ENCODE peak calls at places on chromosome 9, in five cellular contexts. One of them, this sample, is unnamed.

GRCh38 chr9:8831568-8831967 is 1032.0 kb upstream of the DMAC1 start:
- DNase-seq in fibroblast of pulmonary artery: no peak
- DNase-seq in CD4-positive, alpha-beta T cell: no peak
- DNase-seq in BE2C: no peak
- DNase-seq in nephron progenitor cell: no peak
- DNase-seq in this sample: no peak

GRCh38 chr9:16126042-16126441 is 573.2 kb downstream of the CCDC171 start:
- DNase-seq in fibroblast of pulmonary artery: no peak
- DNase-seq in nephron progenitor cell: no peak
- DNase-seq in CD4-positive, alpha-beta T cell: no peak
- DNase-seq in BE2C: no peak
- DNase-seq in this sample: peak; percentile 79

GRCh38 chr9:130325921-130326320 is 60.4 kb downstream of the HMCN2 start:
- DNase-seq in fibroblast of pulmonary artery: no peak
- DNase-seq in BE2C: peak; percentile 56
- DNase-seq in CD4-positive, alpha-beta T cell: no peak
- DNase-seq in nephron progenitor cell: no peak
- DNase-seq in this sample: no peak

GRCh38 chr9:21873540-21874221 is 71.2 kb downstream of the MTAP start:
- DNase-seq in fibroblast of pulmonary artery: peak; percentile 65
- DNase-seq in BE2C: no peak
- DNase-seq in CD4-positive, alpha-beta T cell: no peak
- DNase-seq in nephron progenitor cell: no peak
- DNase-seq in this sample: peak; percentile 51

GRCh38 chr9:74322661-74323314 is 174.3 kb upstream of the RORB start:
- DNase-seq in BE2C: no peak
- DNase-seq in CD4-positive, alpha-beta T cell: no peak
- DNase-seq in nephron progenitor cell: no peak
- DNase-seq in fibroblast of pulmonary artery: no peak
- DNase-seq in this sample: no peak

GRCh38 chr9:21574261-21574660 is 92.1 kb upstream of the IFNE start:
- DNase-seq in BE2C: no peak
- DNase-seq in fibroblast of pulmonary artery: no peak
- DNase-seq in nephron progenitor cell: no peak
- DNase-seq in CD4-positive, alpha-beta T cell: no peak
- DNase-seq in this sample: no peak

GRCh38 chr9:16921855-16922254 is 51.4 kb upstream of the BNC2 start:
- DNase-seq in BE2C: no peak
- DNase-seq in fibroblast of pulmonary artery: no peak
- DNase-seq in CD4-positive, alpha-beta T cell: no peak
- DNase-seq in nephron progenitor cell: no peak
- DNase-seq in this sample: peak; percentile 47

GRCh38 chr9:115759411-115759810 is 394.2 kb upstream of the PAPPA start:
- DNase-seq in nephron progenitor cell: no peak
- DNase-seq in BE2C: no peak
- DNase-seq in fibroblast of pulmonary artery: no peak
- DNase-seq in CD4-positive, alpha-beta T cell: no peak
- DNase-seq in this sample: no peak

GRCh38 chr9:79021084-79021483 is 550.7 kb upstream of the TLE4 start:
- DNase-seq in BE2C: no peak
- DNase-seq in CD4-positive, alpha-beta T cell: no peak
- DNase-seq in fibroblast of pulmonary artery: no peak
- DNase-seq in nephron progenitor cell: no peak
- DNase-seq in this sample: no peak

GRCh38 chr9:91443321-91443993 is 19.8 kb upstream of the NFIL3 start:
- DNase-seq in CD4-positive, alpha-beta T cell: no peak
- DNase-seq in fibroblast of pulmonary artery: no peak
- DNase-seq in nephron progenitor cell: no peak
- DNase-seq in BE2C: no peak
- DNase-seq in this sample: no peak

GRCh38 chr9:130183133-130183762 is 11.0 kb downstream of the NCS1 start:
- DNase-seq in CD4-positive, alpha-beta T cell: no peak
- DNase-seq in nephron progenitor cell: no peak
- DNase-seq in fibroblast of pulmonary artery: peak; percentile 69
- DNase-seq in BE2C: no peak
- DNase-seq in this sample: peak; percentile 72

DNA sequence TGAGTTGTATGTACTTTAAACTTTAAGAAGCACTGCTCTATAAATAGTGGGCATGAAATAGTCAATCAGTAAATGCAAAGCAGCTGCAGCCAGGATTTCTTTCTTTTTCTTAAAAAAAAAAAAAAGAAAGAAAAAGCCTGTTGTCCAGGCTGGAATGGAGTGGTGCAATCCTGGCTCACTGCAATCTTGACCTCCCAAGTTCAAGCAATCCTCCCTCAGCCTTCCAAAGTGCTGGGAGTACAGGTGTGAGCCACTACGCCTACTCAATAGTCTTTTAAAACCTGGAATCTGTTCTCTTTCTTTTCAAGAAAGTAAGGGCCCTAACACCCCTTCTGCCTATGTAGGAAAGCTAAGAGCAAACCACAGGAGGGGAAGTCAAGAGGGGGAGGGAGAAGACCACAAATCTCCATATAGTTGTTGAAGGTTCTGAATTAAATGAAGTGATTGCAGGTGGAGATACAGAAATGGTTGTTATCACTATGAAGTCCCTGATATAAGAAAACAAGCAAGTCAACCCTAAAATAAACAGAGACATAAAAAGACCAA is 20.6 kb upstream of the TPD52L3 start:
- DNase-seq in BE2C: no peak
- DNase-seq in fibroblast of pulmonary artery: peak; percentile 31
- DNase-seq in nephron progenitor cell: no peak
- DNase-seq in CD4-positive, alpha-beta T cell: no peak
- DNase-seq in this sample: no peak
- TF ChIP-seq CTCF in BE2C: no peak
- TF ChIP-seq CTCF in fibroblast of pulmonary artery: no peak
- TF ChIP-seq CTCF in nephron progenitor cell: no peak
- TF ChIP-seq CTCF in CD4-positive, alpha-beta T cell: no peak
- TF ChIP-seq CTCF in this sample: no peak

GRCh38 chr9:110641350-110641749 is 27.2 kb upstream of the MUSK start:
- DNase-seq in BE2C: no peak
- DNase-seq in fibroblast of pulmonary artery: no peak
- DNase-seq in CD4-positive, alpha-beta T cell: no peak
- DNase-seq in nephron progenitor cell: no peak
- DNase-seq in this sample: no peak

GRCh38 chr9:110640736-110641135 is 27.9 kb upstream of the MUSK start:
- DNase-seq in nephron progenitor cell: no peak
- DNase-seq in CD4-positive, alpha-beta T cell: no peak
- DNase-seq in fibroblast of pulmonary artery: peak; percentile 57
- DNase-seq in BE2C: no peak
- DNase-seq in this sample: no peak

GRCh38 chr9:110635589-110635988 is 33.0 kb upstream of the MUSK start:
- DNase-seq in nephron progenitor cell: no peak
- DNase-seq in CD4-positive, alpha-beta T cell: no peak
- DNase-seq in BE2C: no peak
- DNase-seq in fibroblast of pulmonary artery: no peak
- DNase-seq in this sample: no peak

GRCh38 chr9:110638381-110638954 is 30.1 kb upstream of the MUSK start:
- DNase-seq in BE2C: no peak
- DNase-seq in CD4-positive, alpha-beta T cell: no peak
- DNase-seq in fibroblast of pulmonary artery: peak; percentile 71
- DNase-seq in nephron progenitor cell: no peak
- DNase-seq in this sample: peak; percentile 64
- TF ChIP-seq CTCF in BE2C: peak; percentile 49
- TF ChIP-seq CTCF in CD4-positive, alpha-beta T cell: no peak
- TF ChIP-seq CTCF in fibroblast of pulmonary artery: peak; percentile 44
- TF ChIP-seq CTCF in nephron progenitor cell: no peak
- TF ChIP-seq CTCF in this sample: peak; percentile 40

DNA sequence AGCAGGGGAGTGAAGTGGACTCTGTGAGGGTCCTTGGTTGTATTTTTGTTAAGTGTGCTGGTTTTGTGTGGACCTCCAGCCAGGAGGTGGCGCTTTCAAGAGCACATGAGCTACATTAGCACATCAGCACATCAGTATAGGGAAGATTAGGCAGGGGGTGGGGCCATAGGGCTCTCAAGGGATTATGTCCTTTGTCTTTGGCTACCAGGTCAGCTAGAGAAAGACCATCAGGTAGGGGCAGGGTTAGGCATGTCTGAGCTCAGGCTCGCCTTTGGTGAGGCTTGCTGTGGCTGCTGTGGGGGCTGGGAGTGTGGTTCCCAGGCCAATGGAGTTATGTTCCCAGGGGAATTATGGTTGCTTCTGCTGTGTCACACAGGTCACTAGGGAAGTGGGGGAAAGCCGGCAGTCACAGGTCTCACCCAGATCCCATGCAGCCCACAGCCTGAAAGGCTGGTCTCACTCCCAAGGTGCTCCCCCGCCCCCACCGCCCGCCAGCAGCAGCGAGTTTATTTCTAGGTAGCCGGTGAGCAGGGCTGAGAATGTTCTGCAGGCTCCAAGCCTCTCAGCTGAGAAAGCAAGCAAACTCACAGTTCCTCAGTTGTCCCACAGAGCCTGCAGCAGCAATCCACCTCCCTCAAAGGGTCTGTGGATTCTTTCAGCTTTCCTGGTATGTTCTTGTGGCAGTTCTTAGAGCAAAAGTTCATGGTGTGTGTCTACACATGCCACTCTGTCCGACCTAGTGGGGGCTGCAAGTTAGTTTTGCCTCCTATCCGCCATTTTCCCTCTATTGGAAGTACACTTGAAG is 13.7 kb downstream of the OR1J1 start:
- DNase-seq in fibroblast of pulmonary artery: no peak
- DNase-seq in CD4-positive, alpha-beta T cell: no peak
- DNase-seq in BE2C: peak; percentile 88
- DNase-seq in nephron progenitor cell: peak; percentile 11
- DNase-seq in this sample: no peak
- TF ChIP-seq CTCF in fibroblast of pulmonary artery: peak; percentile 18
- TF ChIP-seq CTCF in CD4-positive, alpha-beta T cell: no peak
- TF ChIP-seq CTCF in BE2C: peak; percentile 83
- TF ChIP-seq CTCF in nephron progenitor cell: no peak
- TF ChIP-seq CTCF in this sample: peak; percentile 15

GRCh38 chr9:72809586-72809985 is 143.3 kb downstream of the ALDH1A1 start:
- DNase-seq in CD4-positive, alpha-beta T cell: no peak
- DNase-seq in BE2C: no peak
- DNase-seq in fibroblast of pulmonary artery: no peak
- DNase-seq in nephron progenitor cell: no peak
- DNase-seq in this sample: no peak

GRCh38 chr9:72808446-72808768 is 144.4 kb downstream of the ALDH1A1 start:
- DNase-seq in nephron progenitor cell: no peak
- DNase-seq in fibroblast of pulmonary artery: no peak
- DNase-seq in BE2C: no peak
- DNase-seq in CD4-positive, alpha-beta T cell: no peak
- DNase-seq in this sample: no peak

GRCh38 chr9:72812622-72813111 is 140.2 kb downstream of the ALDH1A1 start:
- DNase-seq in fibroblast of pulmonary artery: no peak
- DNase-seq in BE2C: no peak
- DNase-seq in CD4-positive, alpha-beta T cell: no peak
- DNase-seq in nephron progenitor cell: no peak
- DNase-seq in this sample: no peak

GRCh38 chr9:72813544-72813943 is 139.3 kb downstream of the ALDH1A1 start:
- DNase-seq in fibroblast of pulmonary artery: no peak
- DNase-seq in nephron progenitor cell: no peak
- DNase-seq in BE2C: no peak
- DNase-seq in CD4-positive, alpha-beta T cell: no peak
- DNase-seq in this sample: no peak

GRCh38 chr9:72807765-72808445 is 144.9 kb downstream of the ALDH1A1 start:
- DNase-seq in fibroblast of pulmonary artery: peak; percentile 8
- DNase-seq in nephron progenitor cell: no peak
- DNase-seq in CD4-positive, alpha-beta T cell: no peak
- DNase-seq in BE2C: no peak
- DNase-seq in this sample: no peak
- TF ChIP-seq CTCF in fibroblast of pulmonary artery: peak; percentile 37
- TF ChIP-seq CTCF in nephron progenitor cell: peak; percentile 15
- TF ChIP-seq CTCF in CD4-positive, alpha-beta T cell: no peak
- TF ChIP-seq CTCF in BE2C: peak; percentile 54
- TF ChIP-seq CTCF in this sample: no peak

DNA sequence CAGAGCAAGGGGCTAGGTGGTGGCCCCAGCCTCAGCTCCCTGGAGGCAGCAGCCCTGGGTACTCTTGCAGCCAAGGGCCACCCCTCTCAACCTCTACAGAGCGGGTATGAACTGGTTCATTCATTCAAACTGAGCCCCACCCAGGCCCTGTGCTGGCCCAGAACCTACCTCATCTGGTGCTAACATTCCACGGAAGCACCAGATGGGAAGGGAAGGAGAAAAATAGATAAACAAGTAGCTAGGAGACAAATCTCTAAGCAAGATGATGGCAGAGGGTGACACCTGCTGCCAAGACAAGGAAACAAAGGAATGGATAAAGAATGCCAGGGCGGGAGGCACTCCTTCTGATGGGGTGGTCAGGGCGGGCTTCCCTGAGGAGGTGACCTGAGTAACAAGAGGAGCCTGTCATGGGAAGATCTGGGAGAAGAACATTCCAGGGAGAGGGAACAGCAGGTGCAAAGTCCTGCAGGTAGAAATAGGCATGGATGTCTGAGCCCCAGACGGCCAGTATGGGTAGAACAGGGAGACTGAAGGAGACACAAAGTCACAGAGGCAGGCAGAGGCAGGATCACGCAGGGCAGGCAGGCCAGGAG is 6.1 kb downstream of the ST6GALNAC4 start:
- DNase-seq in BE2C: peak; percentile 14
- DNase-seq in fibroblast of pulmonary artery: peak; percentile 34
- DNase-seq in nephron progenitor cell: no peak
- DNase-seq in CD4-positive, alpha-beta T cell: no peak
- DNase-seq in this sample: peak; percentile 38
- TF ChIP-seq CTCF in BE2C: peak; percentile 24
- TF ChIP-seq CTCF in fibroblast of pulmonary artery: no peak
- TF ChIP-seq CTCF in nephron progenitor cell: no peak
- TF ChIP-seq CTCF in CD4-positive, alpha-beta T cell: peak; percentile 60
- TF ChIP-seq CTCF in this sample: no peak